ENCODE peak calls at places on chromosome 18, in eight cellular contexts. X, H, N, Z, P, A, R and U are unnamed samples.

GRCh38 chr18:74459877-74460276 is 2.8 kb upstream of the DIPK1C start:
- DNase-seq in N (no peak), R (no peak), A (peak; percentile 18), Z (no peak), X (no peak), P (no peak), H (peak; percentile 72), U (no peak)

GRCh38 chr18:7921938-7922587 is 354.9 kb downstream of the PTPRM start:
- DNase-seq in A (no peak), H (no peak), X (peak; percentile 81), N (no peak), Z (no peak), R (peak; percentile 31), P (no peak), U (no peak)

GRCh38 chr18:8499810-8500663 is 109.2 kb upstream of the RAB12 start:
- DNase-seq in R (no peak), P (no peak), A (no peak), N (no peak), H (no peak), X (peak; percentile 14), Z (no peak), U (no peak)

GRCh38 chr18:3892141-3892540 is 442.2 kb downstream of the TGIF1 start:
- DNase-seq in H (no peak), N (no peak), Z (no peak), P (no peak), A (no peak), R (no peak), X (no peak), U (no peak)

GRCh38 chr18:9348079-9348671 is 13.6 kb downstream of the TWSG1 start:
- DNase-seq in R (peak; percentile 35), P (no peak), H (no peak), A (no peak), N (no peak), Z (no peak), X (peak; percentile 81), U (no peak)

GRCh38 chr18:54155412-54155811 is 69.1 kb downstream of the MBD2 start:
- DNase-seq in P (no peak), H (no peak), N (no peak), Z (no peak), R (no peak), X (no peak), A (no peak), U (no peak)

GRCh38 chr18:55927831-55928230 is 339.8 kb upstream of the TCF4 start:
- DNase-seq in A (no peak), Z (no peak), P (no peak), X (no peak), H (no peak), N (no peak), R (no peak), U (no peak)

GRCh38 chr18:78999939-79000338 is 20.3 kb downstream of the SALL3 start:
- DNase-seq in R (no peak), H (peak; percentile 29), Z (no peak), A (no peak), N (no peak), X (no peak), P (no peak), U (no peak)

GRCh38 chr18:7855051-7855450 is 287.9 kb downstream of the PTPRM start:
- DNase-seq in H (no peak), A (no peak), X (no peak), Z (no peak), N (no peak), P (no peak), R (no peak), U (no peak)

GRCh38 chr18:63087421-63088230 is 231.9 kb downstream of the BCL2 start:
- DNase-seq in X (no peak), R (no peak), Z (no peak), H (no peak), P (no peak), N (no peak), A (no peak), U (no peak)

GRCh38 chr18:5238371-5238758 is 41.3 kb upstream of the AKAIN1 start:
- DNase-seq in H (peak; percentile 62), P (no peak), Z (peak; percentile 49), N (peak; percentile 40), X (peak; percentile 42), R (no peak), A (peak; percentile 59), U (peak; percentile 35)

GRCh38 chr18:35117951-35118411 is 76.8 kb downstream of the MAPRE2 start:
- DNase-seq in N (no peak), H (no peak), Z (no peak), A (peak; percentile 27), R (no peak), X (peak; percentile 39), P (no peak), U (no peak)

GRCh38 chr18:56276466-56276865 is 361.9 kb downstream of the TXNL1 start:
- DNase-seq in N (no peak), P (no peak), X (no peak), R (no peak), A (no peak), Z (no peak), H (no peak), U (no peak)

GRCh38 chr18:22668496-22668895 is 250.8 kb upstream of the CTAGE1 start:
- DNase-seq in P (no peak), N (no peak), A (no peak), X (no peak), Z (no peak), H (no peak), R (no peak), U (no peak)

GRCh38 chr18:79715280-79715679 is 35.7 kb downstream of the CTDP1 start:
- DNase-seq in X (no peak), P (no peak), R (no peak), N (no peak), H (no peak), A (no peak), Z (no peak), U (no peak)

GRCh38 chr18:14179306-14179705 is 47.1 kb upstream of the ZNF519 start:
- DNase-seq in N (no peak), A (no peak), H (no peak), P (no peak), X (no peak), R (no peak), Z (no peak), U (no peak)

GRCh38 chr18:35616664-35617423 is 35.3 kb downstream of the GALNT1 start:
- DNase-seq in X (peak; percentile 90), H (no peak), Z (peak; percentile 33), P (peak; percentile 80), A (no peak), R (no peak), N (peak; percentile 53), U (no peak)

GRCh38 chr18:51191139-51191717 is 6.3 kb downstream of the MEX3C start:
- DNase-seq in P (no peak), X (no peak), N (peak; percentile 15), A (no peak), Z (no peak), H (no peak), R (no peak), U (no peak)

GRCh38 chr18:75213610-75214009 is 3.0 kb downstream of the TSHZ1 start:
- DNase-seq in N (no peak), X (peak; percentile 44), R (no peak), H (no peak), Z (no peak), A (no peak), P (no peak), U (no peak)

GRCh38 chr18:27473359-27473758 is 288.3 kb upstream of the CHST9 start:
- DNase-seq in N (no peak), Z (no peak), A (no peak), P (no peak), R (no peak), X (peak; percentile 94), H (no peak), U (no peak)

GRCh38 chr18:39173022-39173421 is 1607.4 kb upstream of the CELF4 start:
- DNase-seq in A (no peak), N (no peak), X (peak; percentile 36), Z (no peak), H (no peak), R (no peak), P (no peak), U (no peak)

GRCh38 chr18:5571592-5571991 is 27.8 kb upstream of the EPB41L3 start:
- DNase-seq in P (no peak), Z (no peak), A (no peak), X (no peak), R (no peak), H (no peak), N (no peak), U (no peak)

GRCh38 chr18:48735070-48735676 is 196.3 kb downstream of the CTIF start:
- DNase-seq in Z (no peak), H (no peak), A (no peak), X (peak; percentile 8), N (no peak), R (no peak), P (no peak), U (no peak)

GRCh38 chr18:13611058-13611615 is 115.2 kb downstream of the FAM210A start:
- DNase-seq in X (peak; percentile 13), N (no peak), R (no peak), Z (peak; percentile 81), A (peak; percentile 74), H (no peak), P (no peak), U (peak; percentile 61)

GRCh38 chr18:35355140-35355618 is 11.0 kb upstream of the ZNF24 start:
- DNase-seq in N (peak; percentile 56), A (peak; percentile 38), H (peak; percentile 74), Z (peak; percentile 74), R (peak; percentile 64), P (peak; percentile 80), X (peak; percentile 86), U (peak; percentile 64)